ENCODE peak calls at places on chromosome 21, in four cellular contexts. H, Q, I and P are unnamed samples. For H3K9me3, the result is how much of the 10 kb centered on the place peaks cover.

GRCh38 chr21:19031956-19032355 is 628.4 kb upstream of the TMPRSS15 start:
- DNase-seq in Q (no peak), I (no peak), H (no peak), P (no peak)

GRCh38 chr21:46553993-46554392 is 50.9 kb downstream of the S100B start:
- DNase-seq in I (no peak), Q (no peak), H (peak), P (no peak)

GRCh38 chr21:25660233-25660632 is 21.2 kb downstream of the JAM2 start:
- DNase-seq in I (no peak), Q (no peak), H (no peak), P (no peak)

GRCh38 chr21:36535618-36536241 is 55.8 kb upstream of the CLDN14 start:
- DNase-seq in Q (no peak), I (no peak), H (no peak), P (no peak)

GRCh38 chr21:38301321-38302214 is 44.8 kb downstream of the KCNJ15 start:
- DNase-seq in Q (no peak), H (no peak), I (no peak), P (no peak)

GRCh38 chr21:43893536-43894205 is 28.6 kb downstream of the AGPAT3 start:
- DNase-seq in Q (no peak), I (no peak), H (peak), P (no peak)

GRCh38 chr21:37435120-37435519 is 68.5 kb downstream of the DYRK1A start:
- DNase-seq in I (no peak), H (no peak), Q (peak), P (peak)

GRCh38 chr21:36203603-36203889 is 46.9 kb downstream of the DOP1B start:
- DNase-seq in Q (peak), H (no peak), I (peak), P (peak)

GRCh38 chr21:16388911-16389515 is 659.2 kb downstream of the USP25 start:
- DNase-seq in H (no peak), I (no peak), Q (no peak), P (no peak)

GRCh38 chr21:16579538-16579937 is 849.8 kb downstream of the USP25 start:
- DNase-seq in Q (no peak), H (no peak), I (peak), P (no peak)

GRCh38 chr21:36534656-36535055 is 54.7 kb upstream of the CLDN14 start:
- DNase-seq in Q (no peak), H (no peak), I (no peak), P (no peak)

GRCh38 chr21:16476056-16476850 is 746.5 kb downstream of the USP25 start:
- DNase-seq in H (no peak), Q (no peak), I (no peak), P (no peak)

GRCh38 chr21:46585191-46585953 is 19.5 kb downstream of the S100B start:
- DNase-seq in I (no peak), Q (no peak), H (no peak), P (no peak)

GRCh38 chr21:46568562-46568961 is 36.3 kb downstream of the S100B start:
- DNase-seq in I (no peak), Q (no peak), H (no peak), P (no peak)

GRCh38 chr21:43585514-43585913 is 73.8 kb downstream of the HSF2BP start:
- DNase-seq in I (no peak), H (no peak), Q (no peak), P (no peak)

GRCh38 chr21:37849703-37850102 is 66.6 kb downstream of the KCNJ6 start:
- DNase-seq in Q (no peak), I (no peak), H (no peak), P (no peak)

GRCh38 chr21:29080454-29080930 is 7.0 kb upstream of the CCT8 start:
- DNase-seq in Q (peak), I (no peak), H (peak), P (no peak)

GRCh38 chr21:29078884-29079765 is 5.7 kb upstream of the CCT8 start:
- DNase-seq in Q (peak), H (no peak), I (no peak), P (peak)

GRCh38 chr21:29074783-29075182 is 1.3 kb upstream of the CCT8 start:
- DNase-seq in Q (no peak), H (no peak), I (no peak), P (no peak)

GRCh38 chr21:29075706-29076447 is 2.4 kb upstream of the CCT8 start:
- DNase-seq in H (no peak), Q (no peak), I (no peak), P (no peak)

GRCh38 chr21:29077651-29078090 is 4.2 kb upstream of the CCT8 start:
- DNase-seq in Q (peak), H (no peak), I (peak), P (peak)
- H3K4me3 ChIP-seq in Q (peak), H (peak), I (peak), P (peak)

DNA sequence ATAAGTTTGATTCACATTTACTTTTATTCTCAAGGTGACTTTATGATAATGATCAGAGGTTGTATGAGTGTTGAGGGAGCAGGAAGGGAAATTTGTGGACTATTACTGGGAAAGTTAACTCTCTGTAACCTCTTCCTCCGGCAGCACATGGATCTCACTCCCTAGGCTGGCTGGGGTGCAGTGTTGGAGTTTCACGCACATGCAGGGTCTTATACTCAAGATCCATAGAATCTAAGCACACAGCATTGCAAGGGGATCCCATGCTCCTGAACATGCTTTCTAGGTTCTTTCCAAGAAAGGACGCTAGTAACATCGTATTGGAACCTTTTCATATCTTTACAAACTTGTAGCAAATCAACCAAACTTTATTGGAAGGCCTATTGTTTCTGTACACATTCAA is 757.6 kb upstream of the TPTE start:
- DNase-seq in Q (no peak), H (no peak), I (no peak), P (no peak)
- H3K9me3 ChIP-seq in Q (under half), H (half or more), I (under half), P (under half)

GRCh38 chr21:41878831-41879189 is 334 bp downstream of the PRDM15 start:
- DNase-seq in Q (peak), H (peak), I (peak), P (peak)

GRCh38 chr21:41881051-41881450 is 1.9 kb upstream of the PRDM15 start:
- DNase-seq in H (no peak), Q (no peak), I (no peak), P (no peak)

GRCh38 chr21:41880153-41880552 is 1.0 kb upstream of the PRDM15 start:
- DNase-seq in I (no peak), H (peak), Q (no peak), P (no peak)

GRCh38 chr21:41877901-41878830 is 978 bp downstream of the PRDM15 start:
- DNase-seq in Q (peak), I (peak), H (peak), P (peak)

GRCh38 chr21:41879190-41879998 is at the start of gene PRDM15:
- DNase-seq in Q (peak), I (peak), H (peak), P (peak)
- TF ChIP-seq POLR2A in Q (no peak), I (no peak), H (no peak), P (peak)

DNA sequence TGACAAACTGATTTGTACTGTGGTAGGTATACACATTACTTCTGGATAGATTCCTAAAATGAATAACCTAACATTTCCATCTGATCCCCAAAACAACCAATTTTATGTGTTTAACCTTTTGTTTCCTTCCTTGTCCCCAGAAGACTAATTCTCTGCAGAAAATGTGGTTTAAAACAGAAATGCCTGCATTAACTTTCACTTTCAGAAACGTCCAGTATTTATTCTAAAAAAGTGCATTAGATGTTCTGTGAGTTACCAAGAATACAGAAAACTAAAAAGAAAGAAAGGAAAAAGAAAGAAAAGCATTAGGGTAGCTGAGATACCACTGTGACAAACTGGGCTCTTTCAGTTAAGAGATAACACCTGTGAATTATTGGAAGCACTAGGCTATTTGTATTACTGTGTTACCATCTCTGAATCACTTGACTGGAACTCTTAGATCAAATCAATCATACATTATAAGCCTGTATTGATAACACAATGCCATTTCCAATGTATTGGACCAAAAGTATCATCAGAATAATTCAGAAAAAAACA is 177.7 kb downstream of the NCAM2 start:
- DNase-seq in I (no peak), H (no peak), Q (no peak), P (no peak)
- H3K4me3 ChIP-seq in I (no peak), H (peak), Q (peak), P (no peak)

GRCh38 chr21:39660191-39660590 is 47.5 kb downstream of the B3GALT5 start:
- DNase-seq in Q (peak), H (no peak), I (no peak), P (peak)
- H3K9me3 ChIP-seq in Q (under half), H (under half), I (under half), P (under half)

GRCh38 chr21:31660134-31660565 is 657 bp downstream of the SOD1 start:
- DNase-seq in Q (peak), H (no peak), I (no peak), P (no peak)

GRCh38 chr21:31658053-31658452 is 1.4 kb upstream of the SOD1 start:
- DNase-seq in H (no peak), Q (peak), I (no peak), P (no peak)

GRCh38 chr21:31663584-31664249 is 4.2 kb downstream of the SOD1 start:
- DNase-seq in I (no peak), Q (no peak), H (no peak), P (no peak)

GRCh38 chr21:31656199-31657095 is 3.0 kb upstream of the SOD1 start:
- DNase-seq in Q (no peak), I (no peak), H (no peak), P (no peak)

DNA sequence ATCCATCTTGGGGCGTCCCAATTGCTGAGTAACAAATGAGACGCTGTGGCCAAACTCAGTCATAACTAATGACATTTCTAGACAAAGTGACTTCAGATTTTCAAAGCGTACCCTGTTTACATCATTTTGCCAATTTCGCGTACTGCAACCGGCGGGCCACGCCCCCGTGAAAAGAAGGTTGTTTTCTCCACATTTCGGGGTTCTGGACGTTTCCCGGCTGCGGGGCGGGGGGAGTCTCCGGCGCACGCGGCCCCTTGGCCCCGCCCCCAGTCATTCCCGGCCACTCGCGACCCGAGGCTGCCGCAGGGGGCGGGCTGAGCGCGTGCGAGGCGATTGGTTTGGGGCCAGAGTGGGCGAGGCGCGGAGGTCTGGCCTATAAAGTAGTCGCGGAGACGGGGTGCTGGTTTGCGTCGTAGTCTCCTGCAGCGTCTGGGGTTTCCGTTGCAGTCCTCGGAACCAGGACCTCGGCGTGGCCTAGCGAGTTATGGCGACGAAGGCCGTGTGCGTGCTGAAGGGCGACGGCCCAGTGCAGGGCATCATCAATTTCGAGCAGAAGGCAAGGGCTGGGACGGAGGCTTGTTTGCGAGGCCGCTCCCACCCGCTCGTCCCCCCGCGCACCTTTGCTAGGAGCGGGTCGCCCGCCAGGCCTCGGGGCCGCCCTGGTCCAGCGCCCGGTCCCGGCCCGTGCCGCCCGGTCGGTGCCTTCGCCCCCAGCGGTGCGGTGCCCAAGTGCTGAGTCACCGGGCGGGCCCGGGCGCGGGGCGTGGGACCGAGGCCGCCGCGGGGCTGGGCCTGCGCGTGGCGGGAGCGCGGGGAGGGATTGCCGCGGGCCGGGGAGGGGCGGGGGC is at the start of gene SOD1:
- DNase-seq in I (peak), Q (peak), H (peak), P (peak)
- TF ChIP-seq POLR2A in I (peak), Q (peak), H (peak), P (peak)

GRCh38 chr21:26843912-26844257 is 1.3 kb downstream of the ADAMTS1 start:
- DNase-seq in I (peak), Q (no peak), H (no peak), P (no peak)

GRCh38 chr21:26845750-26846035 is 484 bp upstream of the ADAMTS1 start:
- DNase-seq in I (no peak), H (no peak), Q (no peak), P (no peak)

GRCh38 chr21:26842976-26843911 is 2.0 kb downstream of the ADAMTS1 start:
- DNase-seq in H (peak), Q (peak), I (peak), P (peak)

GRCh38 chr21:26845066-26845749 is at the start of gene ADAMTS1:
- DNase-seq in Q (peak), I (peak), H (peak), P (peak)

DNA sequence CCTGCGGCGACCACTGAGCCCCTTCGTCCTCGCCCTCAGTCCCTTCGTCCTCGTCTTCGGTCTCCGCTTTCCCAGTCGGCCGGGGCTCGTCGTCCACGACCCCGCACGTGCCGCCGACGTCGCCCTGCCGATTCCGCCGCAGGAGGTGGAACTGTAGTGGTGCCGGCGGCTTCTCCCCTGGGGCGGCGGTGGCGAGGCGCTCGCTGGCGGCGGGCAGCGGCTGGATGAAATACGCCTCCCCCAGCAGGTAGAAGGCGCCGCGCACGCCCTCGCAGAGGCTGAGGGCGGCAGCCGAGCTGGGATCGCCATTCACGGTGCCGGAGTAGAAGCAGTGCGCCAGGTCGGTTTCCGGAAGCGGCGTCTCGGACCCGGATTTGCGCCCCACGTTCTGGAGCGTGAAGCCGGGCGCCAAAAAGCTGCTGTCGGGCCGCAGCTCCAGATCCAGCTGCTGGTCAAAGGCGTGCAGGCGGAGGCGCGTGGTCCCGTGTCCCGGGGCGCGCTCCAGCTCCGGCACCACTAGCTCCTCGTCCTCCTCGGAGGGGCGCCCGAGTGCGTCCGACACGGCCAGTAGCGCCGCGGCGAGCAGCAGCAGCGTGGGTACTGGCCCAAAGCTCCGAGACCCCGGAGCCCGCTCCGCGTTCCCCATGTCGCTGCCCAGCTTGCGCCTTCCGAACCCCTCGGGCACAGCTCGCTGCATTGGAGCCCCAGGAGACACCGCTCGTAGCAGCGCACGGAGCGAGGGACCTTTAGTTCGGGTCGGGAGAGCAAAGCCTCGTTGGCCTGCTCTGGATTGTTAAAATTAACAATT is 747 bp downstream of the ADAMTS1 start:
- DNase-seq in Q (no peak), I (peak), H (peak), P (peak)
- H3K4me3 ChIP-seq in Q (peak), I (peak), H (peak), P (peak)

DNA sequence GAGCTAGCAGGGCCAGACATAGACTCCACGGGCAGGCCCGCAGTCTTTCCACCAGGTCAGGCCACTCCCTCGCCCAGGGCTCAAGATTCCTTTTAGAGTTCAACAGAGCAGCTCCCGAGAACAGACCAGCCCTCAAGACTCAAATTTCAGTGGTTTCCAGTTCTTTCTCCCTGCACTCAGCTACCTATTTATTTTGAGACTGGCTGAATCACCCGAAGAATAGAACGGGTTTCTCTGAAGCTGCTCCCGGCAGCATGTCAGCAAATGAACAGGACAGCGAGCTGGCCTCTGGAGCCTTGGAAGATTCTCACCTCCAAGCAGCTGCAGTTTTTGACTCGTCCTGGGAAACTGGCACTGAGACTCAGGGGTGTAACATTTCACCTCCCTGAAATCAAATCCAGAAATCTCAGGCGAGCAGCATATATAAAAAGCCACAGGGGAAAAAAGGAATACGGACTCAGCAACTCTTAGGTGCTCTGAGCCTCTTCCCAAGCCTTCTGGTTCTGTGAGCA is 177.9 kb downstream of the CLIC6 start:
- DNase-seq in Q (no peak), H (no peak), I (peak), P (no peak)
- H3K9me3 ChIP-seq in Q (under half), H (under half), I (under half), P (under half)

DNA sequence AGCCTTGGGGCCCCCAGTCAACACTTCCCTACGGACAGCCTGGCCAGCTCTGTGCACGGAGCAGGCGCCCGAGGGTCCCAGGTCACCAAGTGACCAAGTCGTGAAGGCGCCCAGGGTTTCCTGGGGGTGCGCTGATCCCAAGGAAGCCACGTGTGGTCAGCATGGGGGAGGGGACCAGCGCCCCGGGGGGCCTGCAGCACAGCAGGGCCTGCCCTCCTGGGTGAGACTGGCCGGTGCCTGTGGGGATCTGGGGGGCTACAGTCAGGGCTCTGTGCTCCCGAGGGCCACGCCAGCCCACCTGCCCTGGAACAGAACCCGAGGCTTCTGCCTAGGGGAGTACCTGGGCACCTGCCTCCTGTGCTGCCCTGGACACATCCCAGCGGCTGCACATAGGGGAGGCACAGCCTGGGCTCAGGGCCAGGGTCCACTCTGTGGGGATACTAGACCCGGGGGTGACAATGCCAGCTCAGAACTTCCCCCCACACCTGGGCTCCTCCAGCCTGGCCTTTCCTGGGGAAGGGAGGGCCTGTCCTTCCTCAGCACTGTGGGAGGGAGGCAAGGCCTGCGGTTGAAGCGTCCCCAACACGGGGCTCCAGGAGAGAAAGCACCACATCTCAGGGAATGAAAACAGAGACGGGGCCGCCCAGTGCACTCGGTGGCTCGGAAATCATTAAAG is 6.2 kb upstream of the POFUT2 start:
- DNase-seq in Q (no peak), H (peak), I (peak), P (no peak)
- TF ChIP-seq POLR2A in Q (no peak), H (no peak), I (no peak), P (no peak)

GRCh38 chr21:42582422-42583149 is 68.9 kb downstream of the SLC37A1 start:
- DNase-seq in Q (peak), H (no peak), I (no peak), P (no peak)
- H3K4me3 ChIP-seq in Q (no peak), H (no peak), I (no peak), P (no peak)